ENCODE peak calls at places on chromosomes 2 and 18, in four cellular contexts. Z is endodermal cell, V is cardiac fibroblast, L is mammary epithelial cell. T is an unnamed sample.

GRCh38 chr2:113251118-113251517 is 27.6 kb downstream of the PAX8 start:
- DNase-seq in Z (no peak), V (no peak), L (no peak), T (no peak)

GRCh38 chr2:86622409-86622877 is 1.2 kb downstream of the RNF103 start:
- DNase-seq in L (peak; percentile 39), Z (peak; percentile 69), V (peak; percentile 30), T (no peak)

GRCh38 chr2:218898109-218898878 is 17.6 kb downstream of the WNT10A start:
- DNase-seq in L (peak; percentile 36), Z (peak; percentile 96), V (peak; percentile 43), T (peak; percentile 79)

GRCh38 chr2:204453730-204454167 is 91.5 kb upstream of the PARD3B start:
- DNase-seq in L (no peak), Z (peak; percentile 59), V (peak; percentile 25), T (peak; percentile 23)

GRCh38 chr2:238069877-238070276 is 9.1 kb downstream of the SCLY start:
- DNase-seq in Z (no peak), L (no peak), V (no peak), T (no peak)

GRCh38 chr2:128628996-128629395 is 310.3 kb upstream of the HS6ST1 start:
- DNase-seq in V (no peak), L (no peak), Z (no peak), T (no peak)

GRCh38 chr2:10548626-10549025 is 100.5 kb upstream of the ODC1 start:
- DNase-seq in V (peak; percentile 43), L (no peak), Z (peak; percentile 76), T (no peak)

GRCh38 chr2:169116307-169116706 is 46.9 kb downstream of the DHRS9 start:
- DNase-seq in Z (no peak), V (no peak), L (no peak), T (no peak)

GRCh38 chr18:9130195-9130594 is 6.4 kb upstream of the ANKRD12 start:
- DNase-seq in L (no peak), V (no peak), Z (no peak), T (no peak)

GRCh38 chr2:219272351-219272750 is 6.8 kb upstream of the DNAJB2 start:
- DNase-seq in L (no peak), V (no peak), Z (no peak), T (no peak)

GRCh38 chr2:212177724-212178123 is 360.9 kb downstream of the ERBB4 start:
- DNase-seq in L (no peak), V (peak; percentile 2), Z (peak; percentile 43), T (no peak)

GRCh38 chr2:25341031-25341727 is 546 bp downstream of the DNMT3A start:
- DNase-seq in V (no peak), Z (no peak), L (no peak), T (no peak)

GRCh38 chr18:9898792-9899549 is 13.2 kb downstream of the TXNDC2 start:
- DNase-seq in V (no peak), L (peak; percentile 70), Z (peak; percentile 24), T (no peak)

GRCh38 chr18:79507546-79508480 is 112.1 kb downstream of the NFATC1 start:
- DNase-seq in L (no peak), V (peak; percentile 77), Z (no peak), T (no peak)

GRCh38 chr2:61220768-61221167 is 58.8 kb downstream of the C2orf74 start:
- DNase-seq in Z (no peak), L (peak; percentile 32), V (peak; percentile 33), T (no peak)

GRCh38 chr2:33607137-33607781 is 8.2 kb upstream of the FAM98A start:
- DNase-seq in L (no peak), Z (peak; percentile 62), V (no peak), T (no peak)

GRCh38 chr2:191571163-191571769 is 106.7 kb upstream of the NABP1 start:
- DNase-seq in V (peak; percentile 84), L (peak; percentile 48), Z (no peak), T (no peak)

GRCh38 chr2:8627019-8627691 is 54.7 kb upstream of the ID2 start:
- DNase-seq in L (no peak), V (no peak), Z (no peak), T (no peak)

GRCh38 chr18:32349728-32350395 is 120.8 kb downstream of the GAREM1 start:
- DNase-seq in Z (no peak), L (peak; percentile 90), V (peak; percentile 98), T (no peak)

GRCh38 chr2:127584516-127585033 is 49.1 kb downstream of the MYO7B start:
- DNase-seq in V (no peak), L (no peak), Z (peak; percentile 37), T (no peak)

GRCh38 chr2:141386168-141386567 is 744.6 kb downstream of the LRP1B start:
- DNase-seq in L (no peak), V (no peak), Z (no peak), T (no peak)

GRCh38 chr2:112626604-112627059 is 19.1 kb upstream of the SLC20A1 start:
- DNase-seq in L (no peak), V (peak; percentile 77), Z (peak; percentile 85), T (peak; percentile 25)

GRCh38 chr2:112692496-112692911 is 28.3 kb upstream of the NT5DC4 start:
- DNase-seq in V (peak; percentile 95), Z (peak; percentile 87), L (peak; percentile 100), T (no peak)

GRCh38 chr2:65436825-65437221 is 4.4 kb upstream of the SPRED2 start:
- DNase-seq in Z (no peak), L (no peak), V (no peak), T (no peak)

GRCh38 chr2:226308981-226309380 is 490.6 kb downstream of the IRS1 start:
- DNase-seq in L (no peak), V (no peak), Z (no peak), T (no peak)

GRCh38 chr2:236998250-236998649 is 87.4 kb upstream of the COPS8 start:
- DNase-seq in Z (no peak), L (no peak), V (peak; percentile 31), T (no peak)

GRCh38 chr2:26477911-26478253 is at the start of gene OTOF:
- DNase-seq in Z (no peak), L (peak; percentile 49), V (peak; percentile 83), T (no peak)

DNA sequence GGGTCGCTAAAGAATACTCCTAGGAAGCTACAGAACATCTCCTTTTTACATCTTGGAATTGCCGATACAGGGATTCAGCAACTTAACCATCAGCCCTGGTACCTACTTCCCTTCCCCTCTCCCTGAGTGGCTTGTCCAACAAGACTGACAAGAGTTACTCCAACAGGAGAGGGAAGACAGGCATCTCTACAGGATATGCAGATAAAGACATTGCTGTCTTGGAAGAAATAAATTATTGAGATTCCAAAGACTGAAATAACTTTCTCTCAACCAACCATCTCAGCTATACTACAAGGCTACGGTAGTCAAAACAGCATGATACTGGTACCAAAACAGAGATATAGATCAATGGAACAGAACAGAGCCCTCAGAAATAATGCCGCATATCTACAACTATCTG is 87.2 kb downstream of the TRABD2A start:
- DNase-seq in Z (no peak), L (no peak), V (no peak), T (no peak)
- TF ChIP-seq CTCF in Z (no peak), L (no peak), V (no peak), T (no peak)

DNA sequence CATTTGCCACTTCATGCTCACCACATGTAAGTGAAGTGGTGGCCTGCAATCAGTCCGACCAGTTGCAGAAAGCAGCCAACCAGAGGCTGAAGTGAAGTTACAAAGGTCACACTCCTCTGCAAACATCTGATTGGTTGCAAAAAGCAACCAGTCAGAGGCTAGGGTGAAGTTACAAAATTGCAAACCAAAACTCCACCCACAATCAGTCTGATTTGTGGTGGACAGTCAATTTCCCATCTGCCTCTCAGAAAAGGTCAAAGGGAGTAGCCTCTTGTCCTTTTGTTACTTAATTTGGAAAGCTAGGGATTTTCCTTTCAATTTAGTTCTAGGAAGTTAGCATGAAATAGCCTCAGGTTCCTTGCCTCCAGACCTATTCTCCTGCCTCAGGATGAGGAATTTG is 185.0 kb downstream of the UXS1 start:
- DNase-seq in Z (no peak), L (no peak), V (no peak), T (no peak)
- TF ChIP-seq CTCF in Z (no peak), L (no peak), V (no peak), T (no peak)

GRCh38 chr2:201900362-201900761 is 94.0 kb downstream of the CDK15 start:
- DNase-seq in Z (no peak), V (no peak), L (peak; percentile 38), T (no peak)

GRCh38 chr2:201904529-201905420 is 98.4 kb downstream of the CDK15 start:
- DNase-seq in L (no peak), V (no peak), Z (peak; percentile 71), T (no peak)

GRCh38 chr2:201907128-201907886 is 101.0 kb downstream of the CDK15 start:
- DNase-seq in Z (peak; percentile 86), V (peak; percentile 6), L (no peak), T (no peak)

DNA sequence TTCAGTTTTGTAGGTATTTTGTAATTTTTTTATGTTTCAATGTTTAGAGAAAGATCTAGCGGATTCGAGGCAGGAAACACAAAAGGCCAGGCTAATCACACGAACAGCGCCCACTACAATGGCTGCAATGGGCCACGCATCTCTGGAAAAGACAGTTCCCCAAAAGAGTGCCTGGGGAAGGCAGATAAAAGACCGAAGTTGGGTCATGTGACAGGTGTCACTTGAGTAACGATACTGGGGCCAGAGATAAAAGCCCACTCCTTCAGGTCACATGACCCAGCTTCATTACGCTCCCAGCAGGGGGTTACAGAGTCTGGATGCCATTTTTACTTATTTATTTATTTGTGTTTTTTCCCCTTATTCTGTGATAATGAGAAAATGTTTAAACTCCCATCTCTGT is 95.4 kb downstream of the CDK15 start:
- DNase-seq in Z (no peak), V (no peak), L (no peak), T (no peak)
- TF ChIP-seq CTCF in Z (no peak), V (no peak), L (no peak), T (no peak)

DNA sequence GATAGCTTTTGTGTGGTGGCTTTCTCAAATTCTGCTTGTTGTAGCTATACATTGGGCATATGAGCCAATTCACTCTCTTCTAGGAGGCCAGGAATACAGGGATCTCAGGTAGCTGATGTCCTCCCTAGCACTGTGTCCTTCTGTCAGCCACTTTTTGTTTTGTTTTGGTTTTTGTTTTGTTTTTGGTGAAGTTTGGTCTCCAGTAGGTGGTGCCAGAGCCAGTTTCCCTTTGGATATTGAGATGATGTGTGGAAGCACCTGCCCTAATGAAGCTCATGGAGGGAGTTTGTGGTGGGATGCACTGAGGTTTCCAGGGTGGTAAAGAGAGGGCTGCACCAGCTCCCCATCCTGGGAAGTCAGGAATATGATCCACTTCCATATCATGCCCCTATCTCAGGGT is 100.5 kb upstream of the VWC2L start:
- DNase-seq in L (peak; percentile 12), Z (peak; percentile 63), V (no peak), T (no peak)
- TF ChIP-seq CTCF in L (peak; percentile 64), Z (peak; percentile 62), V (peak; percentile 19), T (no peak)

GRCh38 chr2:71990826-71991225 is 156.8 kb downstream of the CYP26B1 start:
- DNase-seq in Z (no peak), L (no peak), V (no peak), T (no peak)

GRCh38 chr2:71992036-71992435 is 155.6 kb downstream of the CYP26B1 start:
- DNase-seq in V (no peak), L (no peak), Z (no peak), T (no peak)

GRCh38 chr2:71997843-71998242 is 149.8 kb downstream of the CYP26B1 start:
- DNase-seq in Z (no peak), L (no peak), V (no peak), T (no peak)

GRCh38 chr2:71991397-71991796 is 156.3 kb downstream of the CYP26B1 start:
- DNase-seq in L (no peak), Z (no peak), V (no peak), T (no peak)

GRCh38 chr2:71995067-71995665 is 152.5 kb downstream of the CYP26B1 start:
- DNase-seq in V (peak; percentile 47), Z (no peak), L (peak; percentile 8), T (no peak)
- TF ChIP-seq CTCF in V (peak; percentile 51), Z (peak; percentile 72), L (peak; percentile 55), T (peak; percentile 49)

T was measured in neural crest cell.